ENCODE peak calls at places on chromosome 7, in five cellular contexts. A is Panc1, L is breast epithelium, B is fibroblast of mammary gland, E is AG10803. N is an unnamed sample.

GRCh38 chr7:1910827-1911226 is 240.8 kb downstream of the ELFN1 start:
- DNase-seq in A (no peak), L (no peak), B (no peak), E (no peak), N (no peak)

GRCh38 chr7:157475601-157476000 is 138.8 kb downstream of the DNAJB6 start:
- DNase-seq in A (no peak), L (no peak), B (no peak), E (no peak), N (no peak)

GRCh38 chr7:41445951-41446350 is 256.9 kb downstream of the INHBA start:
- DNase-seq in A (no peak), L (no peak), B (no peak), E (no peak), N (no peak)

GRCh38 chr7:105131033-105131656 is 117.1 kb downstream of the KMT2E start:
- DNase-seq in A (no peak), L (no peak), B (peak), E (no peak), N (peak)

GRCh38 chr7:9100289-9100688 is 666.9 kb downstream of the NXPH1 start:
- DNase-seq in A (no peak), L (no peak), B (no peak), E (no peak), N (no peak)

GRCh38 chr7:76023002-76023401 is 24.8 kb downstream of the STYXL1 start:
- DNase-seq in A (no peak), L (no peak), B (no peak), E (no peak), N (no peak)

GRCh38 chr7:70325509-70326101 is 727.3 kb downstream of the AUTS2 start:
- DNase-seq in A (no peak), L (no peak), B (peak), E (peak), N (peak)

GRCh38 chr7:152120776-152121175 is 95.3 kb downstream of the GALNT11 start:
- DNase-seq in A (no peak), L (no peak), B (no peak), E (no peak), N (no peak)

GRCh38 chr7:55244346-55244745 is 120.8 kb upstream of the LANCL2 start:
- DNase-seq in A (no peak), L (no peak), B (peak), E (peak), N (peak)

GRCh38 chr7:51301806-51302205 is 14.8 kb downstream of the COBL start:
- DNase-seq in A (no peak), L (no peak), B (no peak), E (no peak), N (no peak)

GRCh38 chr7:51304729-51305128 is 11.9 kb downstream of the COBL start:
- DNase-seq in A (no peak), L (no peak), B (no peak), E (no peak), N (no peak)

GRCh38 chr7:51300762-51301674 is 15.6 kb downstream of the COBL start:
- DNase-seq in A (no peak), L (no peak), B (no peak), E (no peak), N (no peak)

GRCh38 chr7:51299391-51300133 is 17.0 kb downstream of the COBL start:
- DNase-seq in A (no peak), L (no peak), B (no peak), E (no peak), N (no peak)

DNA sequence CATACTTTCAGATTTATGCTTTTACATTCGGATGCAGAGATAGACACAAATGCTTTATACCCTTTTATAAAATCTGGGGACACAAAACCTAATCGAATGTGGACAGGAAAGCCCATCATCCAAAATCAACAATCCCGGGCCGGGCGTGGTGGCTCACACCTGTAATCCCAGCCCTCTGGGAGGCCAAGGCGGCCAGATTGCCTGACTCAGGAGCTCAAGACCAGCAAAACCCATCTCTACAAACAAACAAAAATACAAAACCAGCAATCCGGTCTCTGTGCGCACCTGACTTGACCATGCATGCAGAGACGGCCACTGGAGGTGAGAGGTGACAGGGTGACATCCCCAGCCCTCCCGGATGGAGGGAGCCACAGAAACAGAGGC is 13.5 kb downstream of the COBL start:
- DNase-seq in A (no peak), L (no peak), B (no peak), E (no peak), N (no peak)
- H3K4me3 ChIP-seq in A (no peak), L (no peak), B (no peak), E (no peak), N (no peak)

GRCh38 chr7:155375337-155376277 is 77.9 kb downstream of the INSIG1 start:
- DNase-seq in A (no peak), L (no peak), B (no peak), E (no peak), N (peak)

GRCh38 chr7:155371884-155372781 is 74.5 kb downstream of the INSIG1 start:
- DNase-seq in A (no peak), L (no peak), B (no peak), E (no peak), N (no peak)

GRCh38 chr7:155372782-155373358 is 75.2 kb downstream of the INSIG1 start:
- DNase-seq in A (no peak), L (no peak), B (no peak), E (no peak), N (no peak)

GRCh38 chr7:155374276-155375252 is 76.9 kb downstream of the INSIG1 start:
- DNase-seq in A (no peak), L (no peak), B (no peak), E (no peak), N (no peak)

DNA sequence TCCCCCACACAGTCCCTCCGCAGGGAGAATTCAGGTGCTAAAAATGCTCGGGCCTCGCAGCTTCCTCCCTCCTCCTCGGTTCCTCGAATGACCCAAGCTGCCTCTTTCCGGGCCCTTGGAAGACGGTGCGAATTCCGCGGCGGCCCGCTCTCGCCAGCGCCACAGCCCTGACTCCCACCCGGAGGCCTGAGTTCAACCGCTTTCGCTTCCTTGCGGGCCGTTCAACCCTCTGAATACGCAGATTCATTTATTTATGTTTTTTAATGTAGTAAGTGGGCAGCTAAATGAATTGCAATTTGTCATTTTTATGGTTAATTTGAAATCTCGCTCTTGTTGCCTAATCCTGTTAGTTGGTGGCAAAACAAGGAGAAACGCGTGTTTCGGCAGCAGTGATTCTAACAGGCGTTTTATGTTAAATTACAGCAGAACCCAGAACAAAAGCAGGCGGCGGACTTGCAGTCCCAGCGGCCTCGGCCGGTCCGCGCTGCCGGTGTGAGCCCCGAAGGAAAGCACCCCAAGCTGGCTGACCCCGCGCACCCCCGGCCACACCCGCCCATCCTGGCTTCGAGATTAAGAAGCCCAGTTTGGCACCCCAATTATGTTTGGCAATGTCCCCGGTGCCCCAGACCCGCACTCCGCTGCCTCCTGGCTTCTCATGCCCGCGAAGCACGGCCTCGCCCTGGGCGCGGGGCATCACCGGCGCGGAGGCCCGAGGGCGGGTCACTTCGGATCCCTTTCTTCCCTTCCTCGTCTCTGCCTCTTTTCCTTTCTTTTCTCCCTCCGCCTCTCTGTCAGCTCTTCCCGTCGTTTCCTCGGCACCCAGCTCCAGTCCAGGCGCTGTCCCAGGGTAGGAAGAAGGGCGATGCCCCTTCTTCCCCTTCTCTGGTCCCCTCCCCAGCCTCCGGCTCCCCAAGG is 75.9 kb downstream of the INSIG1 start:
- DNase-seq in A (no peak), L (no peak), B (no peak), E (no peak), N (no peak)
- H3K4me3 ChIP-seq in A (peak), L (peak), B (no peak), E (peak), N (peak)

DNA sequence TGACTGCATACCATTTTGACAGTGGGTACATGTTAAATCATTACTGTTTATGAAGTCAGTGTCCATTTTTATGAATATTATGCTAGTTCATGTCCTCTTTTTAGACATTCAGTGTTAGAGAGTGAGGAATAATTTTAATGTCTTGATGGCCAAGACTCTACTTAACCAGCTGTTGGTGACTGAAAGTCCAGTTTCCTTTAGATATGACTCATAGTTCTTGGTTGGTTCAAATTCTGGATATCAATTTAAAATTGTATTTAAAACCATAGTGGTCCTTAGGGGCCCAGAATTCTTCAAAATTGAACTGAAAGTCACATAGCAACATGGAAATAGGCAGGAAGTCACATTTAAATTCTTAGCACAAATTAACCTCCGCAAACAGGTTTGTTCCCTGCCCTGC is 196.5 kb upstream of the PRPS1L1 start:
- DNase-seq in A (no peak), L (no peak), B (no peak), E (no peak), N (no peak)
- H3K4me3 ChIP-seq in A (no peak), L (no peak), B (no peak), E (no peak), N (no peak)

DNA sequence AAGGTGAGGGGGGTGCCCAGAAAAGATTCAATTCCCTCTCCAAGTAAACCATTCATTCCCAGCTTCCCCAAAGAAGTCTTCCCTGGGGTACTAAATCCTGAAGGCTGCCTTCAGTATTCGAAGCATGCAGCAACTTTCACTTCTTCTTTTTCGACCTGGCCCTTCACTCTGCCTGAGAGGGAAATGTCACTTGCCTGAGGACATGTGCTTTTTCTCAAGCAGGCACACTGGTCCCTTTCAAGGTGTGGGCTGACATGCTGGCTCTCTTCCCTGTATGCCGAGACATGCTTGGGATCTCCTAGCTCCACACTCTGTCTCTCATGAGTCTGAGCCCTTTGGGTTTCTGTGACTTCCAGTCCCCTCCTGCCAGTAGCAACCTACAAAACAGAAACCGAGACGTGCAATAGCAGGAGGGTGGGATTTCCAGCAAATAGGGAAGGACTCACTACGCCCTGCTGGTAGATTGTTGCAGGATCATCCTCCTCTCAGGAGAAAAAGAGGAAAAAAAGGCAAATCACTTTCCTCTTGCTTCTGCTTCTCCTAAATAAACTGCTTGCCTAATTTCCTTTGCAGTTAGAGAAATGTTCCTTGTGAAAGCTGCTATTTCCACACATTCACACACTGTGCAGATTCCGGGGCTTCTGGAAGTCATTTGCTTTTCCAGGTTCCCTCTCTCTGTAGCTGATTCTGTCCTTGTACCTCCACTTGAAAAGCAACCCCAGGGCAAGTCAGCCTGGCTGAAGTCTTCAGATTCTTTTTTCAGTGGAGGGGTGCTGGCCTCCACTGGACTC is 33.4 kb downstream of the FIGNL1 start:
- DNase-seq in A (no peak), L (no peak), B (no peak), E (no peak), N (no peak)
- H3K4me3 ChIP-seq in A (no peak), L (no peak), B (no peak), E (no peak), N (no peak)

GRCh38 chr7:36301914-36302771 is 87.5 kb upstream of the ANLN start:
- DNase-seq in A (no peak), L (no peak), B (peak), E (no peak), N (peak)
- H3K4me3 ChIP-seq in A (no peak), L (no peak), B (no peak), E (no peak), N (no peak)

DNA sequence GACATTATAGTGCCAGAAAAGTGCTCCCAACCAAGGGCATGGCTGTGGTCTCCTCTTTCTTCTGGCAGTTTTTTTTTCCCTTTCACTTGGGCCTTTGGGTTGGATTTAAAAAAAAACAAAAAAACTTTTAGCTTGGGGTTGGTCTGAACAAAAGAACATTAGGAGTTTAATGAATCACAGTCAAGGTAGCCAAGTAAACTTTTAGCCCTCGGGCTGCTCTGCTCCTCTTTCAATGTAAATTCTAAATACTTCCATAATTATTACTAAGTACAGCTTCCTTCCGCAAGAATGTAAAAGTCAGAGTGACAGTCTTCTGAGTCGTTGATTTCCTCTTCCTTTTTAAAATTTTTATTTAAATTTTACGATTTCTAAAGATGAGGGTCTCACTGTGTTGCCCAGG is 79.2 kb downstream of the NRF1 start:
- DNase-seq in A (no peak), L (no peak), B (no peak), E (no peak), N (no peak)
- H3K4me3 ChIP-seq in A (no peak), L (no peak), B (no peak), E (no peak), N (no peak)